ENCODE peak calls at places on chromosomes 5 and 9, in six cellular contexts. One of them, this sample, is unnamed.

GRCh38 chr5:155616779-155617392 is 603.3 kb downstream of the KIF4B start:
- DNase-seq in C1 segment of cervical spinal cord: peak; percentile 7
- DNase-seq in HEK293T: peak; percentile 58
- DNase-seq in globus pallidus: peak; percentile 22
- DNase-seq in right lobe of liver: peak; percentile 43
- DNase-seq in NT2/D1: peak; percentile 35
- DNase-seq in this sample: no peak

GRCh38 chr5:138192826-138193225 is 13.9 kb downstream of the KIF20A start:
- DNase-seq in C1 segment of cervical spinal cord: no peak
- DNase-seq in HEK293T: no peak
- DNase-seq in globus pallidus: no peak
- DNase-seq in right lobe of liver: no peak
- DNase-seq in NT2/D1: no peak
- DNase-seq in this sample: no peak

GRCh38 chr9:38087934-38088925 is 19.2 kb upstream of the SHB start:
- DNase-seq in C1 segment of cervical spinal cord: peak; percentile 48
- DNase-seq in HEK293T: peak; percentile 85
- DNase-seq in globus pallidus: peak; percentile 51
- DNase-seq in right lobe of liver: peak; percentile 74
- DNase-seq in NT2/D1: no peak
- DNase-seq in this sample: peak; percentile 55

GRCh38 chr5:176474476-176474875 is 26.3 kb downstream of the FAF2 start:
- DNase-seq in C1 segment of cervical spinal cord: no peak
- DNase-seq in HEK293T: no peak
- DNase-seq in globus pallidus: no peak
- DNase-seq in right lobe of liver: no peak
- DNase-seq in NT2/D1: no peak
- DNase-seq in this sample: no peak

GRCh38 chr5:154753792-154754191 is 1.4 kb upstream of the LARP1 start:
- DNase-seq in C1 segment of cervical spinal cord: no peak
- DNase-seq in HEK293T: peak; percentile 33
- DNase-seq in globus pallidus: peak; percentile 35
- DNase-seq in right lobe of liver: no peak
- DNase-seq in NT2/D1: no peak
- DNase-seq in this sample: peak; percentile 48

GRCh38 chr9:120486835-120487234 is 93.1 kb downstream of the CDK5RAP2 start:
- DNase-seq in C1 segment of cervical spinal cord: no peak
- DNase-seq in HEK293T: no peak
- DNase-seq in globus pallidus: no peak
- DNase-seq in right lobe of liver: no peak
- DNase-seq in NT2/D1: no peak
- DNase-seq in this sample: no peak

GRCh38 chr9:94639045-94639995 is at the start of gene FBP1:
- DNase-seq in C1 segment of cervical spinal cord: no peak
- DNase-seq in HEK293T: no peak
- DNase-seq in globus pallidus: no peak
- DNase-seq in right lobe of liver: peak; percentile 86
- DNase-seq in NT2/D1: no peak
- DNase-seq in this sample: no peak

GRCh38 chr5:71865202-71865601 is 146.1 kb downstream of the CARTPT start:
- DNase-seq in C1 segment of cervical spinal cord: no peak
- DNase-seq in HEK293T: no peak
- DNase-seq in globus pallidus: no peak
- DNase-seq in right lobe of liver: no peak
- DNase-seq in NT2/D1: no peak
- DNase-seq in this sample: no peak

GRCh38 chr9:117300686-117301085 is 114.2 kb downstream of the ASTN2 start:
- DNase-seq in C1 segment of cervical spinal cord: no peak
- DNase-seq in HEK293T: no peak
- DNase-seq in globus pallidus: no peak
- DNase-seq in right lobe of liver: no peak
- DNase-seq in NT2/D1: no peak
- DNase-seq in this sample: no peak

GRCh38 chr9:116599342-116599884 is 87.7 kb upstream of the TRIM32 start:
- DNase-seq in C1 segment of cervical spinal cord: no peak
- DNase-seq in HEK293T: no peak
- DNase-seq in globus pallidus: no peak
- DNase-seq in right lobe of liver: no peak
- DNase-seq in NT2/D1: no peak
- DNase-seq in this sample: no peak

GRCh38 chr5:1262381-1262780 is 32.5 kb downstream of the TERT start:
- DNase-seq in C1 segment of cervical spinal cord: no peak
- DNase-seq in HEK293T: no peak
- DNase-seq in globus pallidus: no peak
- DNase-seq in right lobe of liver: no peak
- DNase-seq in NT2/D1: peak; percentile 6
- DNase-seq in this sample: no peak

GRCh38 chr9:93059960-93060591 is 1.6 kb downstream of the SUSD3 start:
- DNase-seq in C1 segment of cervical spinal cord: no peak
- DNase-seq in HEK293T: no peak
- DNase-seq in globus pallidus: no peak
- DNase-seq in right lobe of liver: no peak
- DNase-seq in NT2/D1: no peak
- DNase-seq in this sample: no peak

GRCh38 chr5:111277061-111277460 is 52.9 kb downstream of the CAMK4 start:
- DNase-seq in C1 segment of cervical spinal cord: no peak
- DNase-seq in HEK293T: no peak
- DNase-seq in globus pallidus: no peak
- DNase-seq in right lobe of liver: no peak
- DNase-seq in NT2/D1: no peak
- DNase-seq in this sample: no peak

GRCh38 chr9:974993-975739 is 1.3 kb upstream of the DMRT3 start:
- DNase-seq in C1 segment of cervical spinal cord: no peak
- DNase-seq in HEK293T: no peak
- DNase-seq in globus pallidus: no peak
- DNase-seq in right lobe of liver: no peak
- DNase-seq in NT2/D1: no peak
- DNase-seq in this sample: no peak

This sample was measured in tibial nerve.